ENCODE peak calls at places on chromosomes 16 and 17, in nine cellular contexts. U is progenitor cell of endocrine pancreas; D is GM12891; T is Caki2; I is upper lobe of right lung; M is GDM1; J is GM12865; X is CD4-positive, alpha-beta T cell; L is HS-5. V is an unnamed sample.
A peak's percentile ranks its signal among the peaks of the same experiment; 100 is the strongest.

GRCh38 chr17:75592364-75593020 is 4.9 kb downstream of the MYO15B start:
- DNase-seq in L (no peak), D (no peak), I (peak; percentile 64), J (no peak), U (no peak), M (no peak), X (no peak), T (no peak), V (no peak)

GRCh38 chr17:58606934-58607333 is 84.9 kb downstream of the TEX14 start:
- DNase-seq in L (no peak), U (no peak), M (no peak), D (no peak), T (no peak), J (no peak), X (no peak), I (no peak), V (no peak)

GRCh38 chr17:8649157-8650118 is 18.9 kb upstream of the MYH10 start:
- DNase-seq in M (no peak), I (no peak), X (no peak), D (no peak), L (peak; percentile 86), T (no peak), J (no peak), U (no peak), V (no peak)

GRCh38 chr16:81511371-81511770 is 66.8 kb downstream of the CMIP start:
- DNase-seq in X (no peak), J (no peak), T (peak; percentile 73), M (no peak), I (no peak), L (no peak), D (no peak), U (no peak), V (no peak)

GRCh38 chr17:57674894-57675293 is 70.2 kb downstream of the CCDC182 start:
- DNase-seq in U (no peak), X (no peak), D (no peak), T (no peak), M (no peak), J (no peak), I (no peak), L (no peak), V (no peak)

GRCh38 chr16:81940781-81941560 is 70.3 kb downstream of the SDR42E1 start:
- DNase-seq in J (no peak), U (no peak), T (peak; percentile 38), M (no peak), L (peak; percentile 8), D (no peak), X (no peak), I (no peak), V (peak; percentile 0)

GRCh38 chr17:78600181-78600651 is 23.0 kb upstream of the DNAH17 start:
- DNase-seq in U (no peak), I (no peak), T (peak; percentile 91), D (no peak), M (no peak), X (no peak), J (no peak), L (no peak), V (peak; percentile 94)

GRCh38 chr17:27318228-27318627 is 24.3 kb downstream of the WSB1 start:
- DNase-seq in J (no peak), X (no peak), D (no peak), L (no peak), U (no peak), I (no peak), M (no peak), T (no peak), V (no peak)

GRCh38 chr16:72549878-72550277 is 377.9 kb upstream of the PMFBP1 start:
- DNase-seq in L (no peak), U (no peak), D (no peak), X (no peak), I (no peak), M (no peak), T (no peak), J (no peak), V (no peak)

GRCh38 chr16:27452569-27453475 is 50.8 kb downstream of the IL21R start:
- DNase-seq in J (peak; percentile 49), L (no peak), T (no peak), X (no peak), D (no peak), M (no peak), U (no peak), I (no peak), V (no peak)

GRCh38 chr16:84453061-84453752 is 51.3 kb downstream of the MEAK7 start:
- DNase-seq in J (no peak), M (no peak), X (no peak), L (no peak), U (no peak), D (no peak), I (peak; percentile 40), T (no peak), V (no peak)

GRCh38 chr16:24685539-24686432 is 43.7 kb upstream of the TNRC6A start:
- DNase-seq in U (peak; percentile 14), L (no peak), J (no peak), X (no peak), D (no peak), T (peak; percentile 72), I (no peak), M (no peak), V (no peak)

GRCh38 chr17:42895185-42895555 is 5.4 kb upstream of the G6PC1 start:
- DNase-seq in X (no peak), I (peak; percentile 78), T (peak; percentile 61), J (no peak), D (no peak), L (peak; percentile 34), M (no peak), U (no peak), V (peak; percentile 56)

GRCh38 chr16:29663829-29664132 is 734 bp downstream of the SPN start:
- DNase-seq in X (no peak), U (no peak), I (no peak), T (no peak), L (no peak), J (no peak), D (no peak), M (no peak), V (no peak)

GRCh38 chr17:81123052-81124048 is 42.0 kb upstream of the PVALEF start:
- DNase-seq in D (no peak), M (no peak), J (no peak), X (no peak), L (no peak), I (no peak), U (no peak), T (no peak), V (no peak)

GRCh38 chr16:68069511-68070248 is 15.5 kb upstream of the NFATC3 start:
- DNase-seq in I (peak; percentile 80), J (no peak), L (no peak), M (no peak), X (peak; percentile 31), U (no peak), T (no peak), D (no peak), V (no peak)

GRCh38 chr16:86142801-86143236 is 243.9 kb downstream of the IRF8 start:
- DNase-seq in X (no peak), L (no peak), M (no peak), T (peak; percentile 57), J (peak; percentile 21), D (no peak), I (no peak), U (no peak), V (no peak)

GRCh38 chr17:45052052-45052772 is 780 bp upstream of the DCAKD start:
- DNase-seq in U (peak; percentile 33), M (no peak), I (no peak), X (peak; percentile 20), D (no peak), J (peak; percentile 78), T (peak; percentile 58), L (no peak), V (no peak)

GRCh38 chr16:546909-547770 is 13.1 kb upstream of the PRR35 start:
- DNase-seq in J (no peak), L (no peak), M (no peak), U (no peak), I (peak; percentile 85), D (no peak), X (peak; percentile 57), T (peak; percentile 39), V (no peak)

GRCh38 chr16:71421911-71422310 is 19.9 kb downstream of the TLE7 start:
- DNase-seq in U (no peak), J (peak; percentile 47), D (no peak), T (no peak), I (peak; percentile 47), M (no peak), L (no peak), X (peak; percentile 5), V (no peak)

GRCh38 chr16:89828199-89828869 is at the start of gene SPIRE2:
- DNase-seq in T (peak; percentile 60), L (no peak), U (peak; percentile 85), J (peak; percentile 64), M (peak; percentile 32), D (peak; percentile 78), I (peak; percentile 88), X (peak; percentile 69), V (no peak)